ENCODE peak calls at places on chromosomes 16 and 17, in ten cellular contexts. N is A172; C is iPS DF 19.7; O is M059J; B is CD8-positive, alpha-beta T cell; D is C1 segment of cervical spinal cord; V is NCI-H1930; S is natural killer cell; F is GM03348; U is Peyer's patch. H is an unnamed sample.

GRCh38 chr16:87041286-87041685 is 275.9 kb downstream of the C16orf95 start:
- DNase-seq in N (no peak), C (no peak), O (no peak), B (no peak), D (no peak), V (no peak), S (no peak), F (no peak), U (no peak), H (no peak)

GRCh38 chr16:29312835-29313558 is 93.5 kb downstream of the NPIPB11 start:
- DNase-seq in N (no peak), C (no peak), O (no peak), B (no peak), D (no peak), V (no peak), S (no peak), F (no peak), U (no peak), H (no peak)

GRCh38 chr16:88870608-88871348 is 4.3 kb upstream of the PABPN1L start:
- DNase-seq in N (no peak), C (no peak), O (no peak), B (no peak), D (no peak), V (no peak), S (no peak), F (no peak), U (no peak), H (no peak)

GRCh38 chr17:82449136-82449882 is 1.2 kb downstream of the CYBC1 start:
- DNase-seq in N (no peak), C (no peak), O (no peak), B (peak), D (no peak), V (no peak), S (peak), F (no peak), U (peak), H (peak)

GRCh38 chr17:79648181-79648831 is 37.5 kb upstream of the RBFOX3 start:
- DNase-seq in N (no peak), C (no peak), O (no peak), B (no peak), D (no peak), V (no peak), S (no peak), F (no peak), U (no peak), H (no peak)

GRCh38 chr16:88815901-88816589 is 4.3 kb upstream of the APRT start:
- DNase-seq in N (peak), C (no peak), O (no peak), B (peak), D (peak), V (no peak), S (peak), F (peak), U (peak), H (peak)

GRCh38 chr16:89200850-89201466 is 621 bp upstream of the SLC22A31 start:
- DNase-seq in N (no peak), C (no peak), O (no peak), B (no peak), D (no peak), V (no peak), S (no peak), F (no peak), U (peak), H (no peak)

GRCh38 chr17:42895185-42895555 is 5.4 kb upstream of the G6PC1 start:
- DNase-seq in N (peak), C (no peak), O (peak), B (no peak), D (no peak), V (no peak), S (no peak), F (peak), U (peak), H (no peak)

GRCh38 chr16:10859650-10860049 is 17.4 kb upstream of the CIITA start:
- DNase-seq in N (no peak), C (no peak), O (no peak), B (no peak), D (no peak), V (no peak), S (no peak), F (no peak), U (no peak), H (no peak)

GRCh38 chr17:4710693-4711634 is 532 bp downstream of the ARRB2 start:
- DNase-seq in N (no peak), C (no peak), O (no peak), B (peak), D (peak), V (no peak), S (peak), F (no peak), U (no peak), H (peak)

GRCh38 chr16:80806957-80807356 is 2.6 kb upstream of the CDYL2 start:
- DNase-seq in N (peak), C (no peak), O (peak), B (peak), D (no peak), V (no peak), S (no peak), F (peak), U (no peak), H (no peak)

GRCh38 chr17:42313773-42314566 is 25.7 kb downstream of the STAT5A start:
- DNase-seq in N (no peak), C (no peak), O (no peak), B (peak), D (no peak), V (no peak), S (no peak), F (no peak), U (no peak), H (no peak)

GRCh38 chr17:73747221-73748002 is 103.2 kb upstream of the SDK2 start:
- DNase-seq in N (no peak), C (no peak), O (no peak), B (no peak), D (no peak), V (no peak), S (no peak), F (no peak), U (no peak), H (no peak)

GRCh38 chr17:30808785-30809286 is 15.7 kb downstream of the CRLF3 start:
- DNase-seq in N (no peak), C (no peak), O (no peak), B (peak), D (no peak), V (no peak), S (no peak), F (no peak), U (no peak), H (peak)

GRCh38 chr16:86026916-86027315 is 128.0 kb downstream of the IRF8 start:
- DNase-seq in N (no peak), C (no peak), O (no peak), B (no peak), D (no peak), V (no peak), S (no peak), F (no peak), U (no peak), H (no peak)

GRCh38 chr17:19573075-19573474 is 39.4 kb downstream of the SLC47A1 start:
- DNase-seq in N (no peak), C (no peak), O (peak), B (no peak), D (no peak), V (no peak), S (no peak), F (no peak), U (no peak), H (no peak)

GRCh38 chr16:57137566-57138273 is 45.3 kb downstream of the CPNE2 start:
- DNase-seq in N (no peak), C (no peak), O (no peak), B (no peak), D (no peak), V (no peak), S (no peak), F (no peak), U (peak), H (no peak)

GRCh38 chr16:65758620-65759019 is 607.9 kb upstream of the CDH5 start:
- DNase-seq in N (no peak), C (no peak), O (no peak), B (no peak), D (no peak), V (no peak), S (no peak), F (no peak), U (no peak), H (no peak)

GRCh38 chr17:752620-753219 is 656 bp upstream of the GEMIN4 start:
- DNase-seq in N (no peak), C (peak), O (peak), B (peak), D (peak), V (peak), S (no peak), F (peak), U (peak), H (no peak)